ENCODE peak calls at places on chromosomes 3 and 15, in four cellular contexts. I is adrenal gland; A is mesothelial cell of epicardium; C is CD8-positive, alpha-beta T cell. P is an unnamed sample.

GRCh38 chr15:69760890-69761568 is 308.4 kb downstream of the RPLP1 start:
- DNase-seq in A (no peak), I (peak; percentile 36), C (peak; percentile 77), P (no peak)

GRCh38 chr3:196138927-196139680 is 57.2 kb upstream of the TFRC start:
- DNase-seq in C (no peak), I (no peak), A (no peak), P (no peak)

GRCh38 chr15:29924750-29925149 is 102.5 kb upstream of the TJP1 start:
- DNase-seq in C (no peak), I (peak; percentile 36), A (peak; percentile 65), P (no peak)

GRCh38 chr3:11640009-11640673 is 3.6 kb downstream of the VGLL4 start:
- DNase-seq in A (no peak), I (no peak), C (no peak), P (no peak)

GRCh38 chr3:1087066-1087555 is 5.7 kb upstream of the CNTN6 start:
- DNase-seq in I (peak; percentile 62), C (no peak), A (peak; percentile 50), P (no peak)

GRCh38 chr3:139491966-139492365 is 15.7 kb upstream of the RBP2 start:
- DNase-seq in C (no peak), A (no peak), I (no peak), P (no peak)

GRCh38 chr3:52031896-52032295 is 24.5 kb downstream of the DUSP7 start:
- DNase-seq in A (no peak), C (no peak), I (no peak), P (no peak)

GRCh38 chr3:73622135-73622534 is 2.6 kb downstream of the PDZRN3 start:
- DNase-seq in A (peak; percentile 50), I (peak; percentile 65), C (no peak), P (peak; percentile 24)

GRCh38 chr3:45819543-45819942 is 22.4 kb downstream of the LZTFL1 start:
- DNase-seq in A (no peak), C (no peak), I (no peak), P (no peak)

GRCh38 chr3:190566043-190566933 is 52.4 kb downstream of the IL1RAP start:
- DNase-seq in C (no peak), A (no peak), I (peak; percentile 91), P (no peak)

GRCh38 chr3:197541756-197542539 is 13.8 kb downstream of the BDH1 start:
- DNase-seq in A (peak; percentile 62), C (no peak), I (peak; percentile 72), P (no peak)

GRCh38 chr3:144921710-144922109 is 950.1 kb downstream of the DIPK2A start:
- DNase-seq in A (no peak), C (no peak), I (no peak), P (no peak)

GRCh38 chr3:53255360-53255774 is 455 bp downstream of the TKT start:
- DNase-seq in C (peak; percentile 27), I (no peak), A (no peak), P (peak; percentile 16)

GRCh38 chr15:63450884-63451225 is 53.5 kb upstream of the USP3 start:
- DNase-seq in A (no peak), I (no peak), C (no peak), P (no peak)

GRCh38 chr3:53230789-53231188 is 25.0 kb downstream of the TKT start:
- DNase-seq in A (no peak), I (peak; percentile 11), C (no peak), P (no peak)

GRCh38 chr3:16500911-16501310 is 12.6 kb downstream of the RFTN1 start:
- DNase-seq in A (no peak), C (no peak), I (no peak), P (no peak)

GRCh38 chr3:72797773-72798543 is 50.3 kb downstream of the SHQ1 start:
- DNase-seq in I (peak; percentile 31), A (peak; percentile 56), C (no peak), P (no peak)

GRCh38 chr3:105521803-105522202 is 155.1 kb downstream of the ALCAM start:
- DNase-seq in A (no peak), I (no peak), C (no peak), P (no peak)

GRCh38 chr3:13019243-13019701 is 54.0 kb downstream of the IQSEC1 start:
- DNase-seq in A (peak; percentile 47), I (peak; percentile 92), C (no peak), P (peak; percentile 40)

GRCh38 chr3:40615110-40615915 is 90.6 kb downstream of the ZNF621 start:
- DNase-seq in A (no peak), C (no peak), I (no peak), P (peak; percentile 46)

GRCh38 chr3:189563841-189564563 is 67.2 kb upstream of the TP63 start:
- DNase-seq in A (no peak), I (no peak), C (no peak), P (no peak)

GRCh38 chr3:116314476-116314875 is 130.8 kb downstream of the LSAMP start:
- DNase-seq in I (no peak), C (no peak), A (no peak), P (no peak)

GRCh38 chr15:75454471-75455418 is 3.3 kb upstream of the SIN3A start:
- DNase-seq in C (peak; percentile 79), I (peak; percentile 72), A (peak; percentile 81), P (peak; percentile 50)

GRCh38 chr15:75452364-75452967 is 976 bp upstream of the SIN3A start:
- DNase-seq in A (peak; percentile 71), I (peak; percentile 87), C (peak; percentile 73), P (peak; percentile 49)

GRCh38 chr15:75451674-75452363 is at the start of gene SIN3A:
- DNase-seq in I (peak; percentile 100), A (peak; percentile 96), C (peak; percentile 99), P (peak; percentile 92)

GRCh38 chr15:75453703-75454470 is 2.4 kb upstream of the SIN3A start:
- DNase-seq in A (peak; percentile 97), C (peak; percentile 94), I (peak; percentile 99), P (peak; percentile 92)

DNA sequence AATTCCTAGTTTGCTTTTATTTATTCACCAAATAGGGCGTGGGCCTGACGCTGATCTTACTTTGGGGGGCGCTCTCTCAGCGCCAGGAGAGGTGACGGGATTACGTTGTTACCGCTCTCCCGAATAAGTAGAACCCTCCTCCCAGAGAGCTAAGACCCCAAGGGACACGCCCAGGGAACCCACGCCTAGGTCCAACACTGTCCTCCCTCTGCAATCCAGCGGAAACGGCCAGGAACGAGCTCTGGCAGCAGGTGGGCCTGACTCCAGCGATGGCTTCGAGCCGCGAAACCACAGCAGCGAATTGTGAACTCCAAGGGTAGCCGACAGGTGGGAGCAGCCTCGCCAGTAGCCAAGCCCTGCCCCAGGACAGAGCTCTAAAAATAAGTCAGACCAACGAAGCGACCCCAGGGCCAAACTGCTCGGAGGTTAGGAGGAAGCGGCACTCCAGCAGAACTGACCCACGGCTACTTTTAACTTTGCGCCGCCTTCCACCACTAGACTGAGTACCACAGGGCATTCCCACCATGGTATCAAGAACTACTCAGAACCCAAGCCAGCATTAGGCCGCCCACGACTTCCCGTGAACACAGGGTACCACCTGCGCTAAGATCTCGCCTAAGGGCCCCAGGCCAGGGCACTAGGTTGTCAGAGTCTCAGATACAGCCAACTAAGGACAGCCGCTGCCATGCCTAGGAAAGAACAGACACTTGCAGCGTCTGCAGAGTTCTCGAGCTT is 1.6 kb upstream of the SIN3A start:
- DNase-seq in C (peak; percentile 42), I (peak; percentile 63), A (peak; percentile 56), P (peak; percentile 34)
- TF ChIP-seq CTCF in C (no peak), I (no peak), A (peak; percentile 22), P (peak; percentile 43)

DNA sequence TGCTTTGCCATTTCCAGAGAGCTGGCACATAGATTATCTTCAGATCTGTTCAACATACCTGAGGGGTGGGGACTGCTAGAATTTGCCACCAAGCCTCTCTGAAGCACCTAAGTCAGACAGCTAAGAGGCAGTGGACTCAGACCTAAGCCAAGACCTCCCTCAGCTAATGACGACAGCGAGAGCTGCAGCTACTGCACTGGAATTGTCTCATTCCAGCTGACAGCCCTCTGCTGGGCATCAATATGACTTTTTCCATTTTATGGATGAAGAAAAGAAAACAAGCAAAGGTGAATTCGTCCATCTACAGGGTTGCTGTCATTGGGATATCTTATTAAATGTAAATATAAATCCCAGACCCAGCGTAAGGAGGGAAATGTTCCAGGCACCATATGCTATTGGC is 85.3 kb upstream of the LRTM1 start:
- DNase-seq in C (no peak), A (no peak), I (no peak), P (no peak)
- TF ChIP-seq CTCF in C (no peak), A (no peak), I (peak; percentile 28), P (peak; percentile 44)

GRCh38 chr3:55162031-55162784 is 234.3 kb upstream of the LRTM1 start:
- DNase-seq in C (no peak), I (no peak), A (no peak), P (no peak)

GRCh38 chr3:55159016-55159415 is 231.2 kb upstream of the LRTM1 start:
- DNase-seq in A (no peak), I (no peak), C (no peak), P (no peak)

GRCh38 chr3:55161256-55161655 is 233.4 kb upstream of the LRTM1 start:
- DNase-seq in A (no peak), C (no peak), I (no peak), P (no peak)

GRCh38 chr3:55159711-55160110 is 231.9 kb upstream of the LRTM1 start:
- DNase-seq in C (no peak), I (no peak), A (no peak), P (no peak)

DNA sequence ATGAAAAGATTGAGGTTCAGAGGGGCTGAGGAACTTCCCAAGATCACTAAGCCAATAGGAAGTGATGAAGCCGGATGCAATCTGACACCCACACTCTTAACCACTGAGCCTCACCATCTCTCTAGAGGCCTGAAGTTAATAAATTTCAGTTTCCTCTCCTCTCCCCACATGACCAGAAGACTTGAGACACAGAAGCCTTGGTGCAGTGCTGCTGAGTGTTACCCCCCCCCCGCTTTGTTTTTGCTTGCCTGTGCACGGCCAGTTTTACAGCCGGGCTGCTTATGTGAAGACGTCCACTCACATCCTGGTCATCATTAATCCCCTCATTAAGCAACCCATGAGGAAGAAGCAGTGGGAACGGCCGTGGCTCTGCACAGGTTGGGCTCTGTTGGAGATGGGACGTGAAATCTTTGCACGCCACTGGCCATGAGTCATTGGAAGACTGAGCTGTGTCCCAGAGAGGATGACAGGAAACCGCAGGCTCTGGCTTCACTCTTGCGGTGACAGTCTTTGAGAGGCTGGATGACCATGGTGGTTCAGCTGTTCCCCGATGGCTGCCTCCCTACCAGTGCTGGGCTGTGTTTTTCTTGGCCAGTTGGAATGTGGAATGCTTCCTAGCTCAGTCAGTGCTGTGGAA is 232.5 kb upstream of the LRTM1 start:
- DNase-seq in C (no peak), I (peak; percentile 22), A (no peak), P (no peak)
- TF ChIP-seq CTCF in C (no peak), I (no peak), A (no peak), P (no peak)

DNA sequence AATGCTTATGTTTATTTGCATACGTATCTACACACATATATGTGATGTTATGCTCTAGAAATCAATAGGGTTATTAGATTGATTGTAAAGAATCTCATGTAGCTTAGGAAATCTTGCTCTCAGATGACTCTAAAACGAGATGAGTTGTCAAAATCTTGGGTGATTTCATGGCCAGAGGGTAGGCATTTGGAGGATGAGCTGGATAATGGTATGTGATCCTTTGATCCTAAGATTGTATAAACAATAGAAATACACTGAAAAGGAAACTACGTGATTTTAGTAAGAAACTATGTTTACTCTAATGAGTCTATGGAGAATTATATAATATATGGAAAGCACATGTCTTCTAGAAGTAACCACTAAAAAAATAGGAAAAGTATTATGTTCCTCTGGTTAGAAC is 676.6 kb downstream of the NSUN3 start:
- DNase-seq in A (no peak), I (no peak), C (no peak), P (no peak)
- TF ChIP-seq CTCF in A (no peak), I (no peak), C (no peak), P (no peak)